ENCODE peak calls at places on chromosomes 12 and 14, in six cellular contexts. P is transverse colon, D is GM12878, B is A549, M is Peyer's patch, S is IMR-90. U is an unnamed sample. For H3K9me3, the result is how much of the 10 kb centered on the place peaks cover.

GRCh38 chr14:42023452-42023851 is 416.8 kb downstream of the LRFN5 start:
- DNase-seq in P (no peak), D (no peak), B (no peak), M (no peak), S (no peak), U (no peak)

GRCh38 chr14:58598028-58598850 is 39.5 kb upstream of the DACT1 start:
- DNase-seq in P (no peak), D (no peak), B (no peak), M (no peak), S (peak), U (no peak)

GRCh38 chr14:39452680-39453079 is 20.4 kb upstream of the FBXO33 start:
- DNase-seq in P (no peak), D (no peak), B (no peak), M (no peak), S (no peak), U (no peak)

GRCh38 chr12:31317471-31318397 is 8.2 kb downstream of the SINHCAF start:
- DNase-seq in P (no peak), D (no peak), B (no peak), M (no peak), S (no peak), U (no peak)

GRCh38 chr14:94904636-94905035 is 134.7 kb upstream of the GSC start:
- DNase-seq in P (no peak), D (no peak), B (no peak), M (no peak), S (peak), U (no peak)

GRCh38 chr12:70661762-70662161 is 24.5 kb upstream of the PTPRB start:
- DNase-seq in P (no peak), D (no peak), B (no peak), M (no peak), S (peak), U (no peak)

GRCh38 chr14:81523016-81523415 is 10.6 kb downstream of the SEL1L start:
- DNase-seq in P (no peak), D (no peak), B (no peak), M (no peak), S (no peak), U (no peak)

GRCh38 chr12:108584456-108585065 is 13.3 kb downstream of the TMEM119 start:
- DNase-seq in P (no peak), D (no peak), B (no peak), M (no peak), S (no peak), U (no peak)

GRCh38 chr14:101191086-101191881 is 287.8 kb upstream of the RTL1 start:
- DNase-seq in P (no peak), D (no peak), B (no peak), M (peak), S (no peak), U (no peak)

GRCh38 chr12:92342574-92342973 is 196.9 kb upstream of the BTG1 start:
- DNase-seq in P (no peak), D (no peak), B (no peak), M (peak), S (no peak), U (no peak)

GRCh38 chr14:94540031-94540794 is 21.0 kb upstream of the SERPINA4 start:
- DNase-seq in P (no peak), D (no peak), B (peak), M (peak), S (peak), U (no peak)

GRCh38 chr12:13049816-13050215 is 5.6 kb downstream of the FAM234B start:
- DNase-seq in P (no peak), D (no peak), B (no peak), M (no peak), S (peak), U (no peak)

GRCh38 chr14:70722418-70722817 is 80.7 kb downstream of the TTC9 start:
- DNase-seq in P (no peak), D (no peak), B (no peak), M (no peak), S (no peak), U (no peak)

GRCh38 chr12:52126050-52126604 is 46.6 kb downstream of the SMIM41 start:
- DNase-seq in P (no peak), D (no peak), B (no peak), M (no peak), S (no peak), U (no peak)

GRCh38 chr12:111121840-111122239 is 201.5 kb upstream of the MYL2 start:
- DNase-seq in P (no peak), D (no peak), B (no peak), M (no peak), S (no peak), U (no peak)

GRCh38 chr12:6277982-6278438 is 32.5 kb upstream of the PLEKHG6 start:
- DNase-seq in P (peak), D (no peak), B (peak), M (no peak), S (no peak), U (no peak)

GRCh38 chr12:72010365-72010764 is 71.7 kb downstream of the TPH2 start:
- DNase-seq in P (no peak), D (no peak), B (no peak), M (no peak), S (peak), U (no peak)

GRCh38 chr14:63046339-63047268 is 1.3 kb upstream of the KCNH5 start:
- DNase-seq in P (no peak), D (no peak), B (no peak), M (no peak), S (no peak), U (no peak)

GRCh38 chr14:31439554-31439953 is 17.8 kb downstream of the DTD2 start:
- DNase-seq in P (no peak), D (no peak), B (no peak), M (no peak), S (no peak), U (no peak)

GRCh38 chr12:78290606-78291345 is 460.1 kb downstream of the NAV3 start:
- DNase-seq in P (no peak), D (no peak), B (peak), M (no peak), S (peak), U (no peak)

GRCh38 chr12:89351489-89352241 is 636 bp downstream of the DUSP6 start:
- DNase-seq in P (peak), D (no peak), B (peak), M (peak), S (peak), U (peak)

GRCh38 chr12:19846561-19846960 is 407.3 kb downstream of the AEBP2 start:
- DNase-seq in P (no peak), D (no peak), B (peak), M (no peak), S (peak), U (no peak)

GRCh38 chr14:102530828-102531478 is 21.4 kb upstream of the ANKRD9 start:
- DNase-seq in P (no peak), D (no peak), B (no peak), M (no peak), S (no peak), U (peak)

GRCh38 chr12:124921200-124922008 is 7.0 kb upstream of the UBC start:
- DNase-seq in P (peak), D (peak), B (peak), M (no peak), S (peak), U (peak)

GRCh38 chr14:84064296-84064695 is 1465.6 kb upstream of the FLRT2 start:
- DNase-seq in P (no peak), D (no peak), B (no peak), M (no peak), S (no peak), U (no peak)

GRCh38 chr12:129903956-129904769 is at the start of gene TMEM132D:
- DNase-seq in P (no peak), D (no peak), B (no peak), M (no peak), S (no peak), U (no peak)

GRCh38 chr14:61653507-61653906 is 41.8 kb upstream of the HIF1A start:
- DNase-seq in P (no peak), D (no peak), B (peak), M (no peak), S (peak), U (peak)

GRCh38 chr12:103928736-103929050 is 1.5 kb upstream of the HSP90B1 start:
- DNase-seq in P (peak), D (peak), B (no peak), M (peak), S (no peak), U (peak)

GRCh38 chr12:48618541-48618940 is 48.7 kb upstream of the LALBA start:
- DNase-seq in P (peak), D (peak), B (peak), M (peak), S (peak), U (peak)

GRCh38 chr14:55052259-55052930 is 948 bp downstream of the MAPK1IP1L start:
- DNase-seq in P (no peak), D (no peak), B (no peak), M (no peak), S (peak), U (no peak)

GRCh38 chr12:128791395-128792322 is 32.1 kb downstream of the SLC15A4 start:
- DNase-seq in P (peak), D (no peak), B (no peak), M (no peak), S (peak), U (no peak)

GRCh38 chr12:42097971-42098370 is 46.7 kb downstream of the GXYLT1 start:
- DNase-seq in P (no peak), D (peak), B (no peak), M (no peak), S (no peak), U (no peak)

GRCh38 chr12:89225808-89226368 is 126.4 kb downstream of the DUSP6 start:
- DNase-seq in P (peak), D (no peak), B (peak), M (no peak), S (peak), U (no peak)

GRCh38 chr12:124523071-124523470 is 44.3 kb downstream of the NCOR2 start:
- DNase-seq in P (no peak), D (no peak), B (no peak), M (no peak), S (no peak), U (no peak)

GRCh38 chr12:105705765-105706164 is 375.3 kb downstream of the C12orf75 start:
- DNase-seq in P (peak), D (no peak), B (peak), M (no peak), S (peak), U (peak)

GRCh38 chr14:100989924-100990323 is 86.4 kb upstream of the RTL1 start:
- DNase-seq in P (no peak), D (no peak), B (peak), M (no peak), S (peak), U (no peak)

GRCh38 chr14:37587438-37587837 is 7.6 kb downstream of the FOXA1 start:
- DNase-seq in P (no peak), D (no peak), B (no peak), M (no peak), S (no peak), U (no peak)

GRCh38 chr12:48038085-48038484 is 33.8 kb upstream of the COL2A1 start:
- DNase-seq in P (no peak), D (no peak), B (no peak), M (no peak), S (no peak), U (no peak)

GRCh38 chr14:67837011-67837624 is 17.5 kb downstream of the RAD51B start:
- DNase-seq in P (peak), D (peak), B (peak), M (no peak), S (peak), U (peak)

GRCh38 chr14:77251870-77252269 is 19.1 kb downstream of the NGB start:
- DNase-seq in P (no peak), D (no peak), B (no peak), M (no peak), S (no peak), U (no peak)

GRCh38 chr14:77246784-77247183 is 24.2 kb downstream of the NGB start:
- DNase-seq in P (no peak), D (no peak), B (no peak), M (no peak), S (no peak), U (no peak)

GRCh38 chr14:77248666-77249065 is 22.3 kb downstream of the NGB start:
- DNase-seq in P (no peak), D (no peak), B (no peak), M (no peak), S (peak), U (no peak)

GRCh38 chr14:77250927-77251326 is 20.1 kb downstream of the NGB start:
- DNase-seq in P (no peak), D (no peak), B (no peak), M (no peak), S (no peak), U (no peak)

GRCh38 chr14:77249286-77249685 is 21.7 kb downstream of the NGB start:
- DNase-seq in P (no peak), D (no peak), B (no peak), M (no peak), S (no peak), U (no peak)
- H3K9me3 ChIP-seq in P (under half), D (under half), B (under half), M (under half), S (under half), U (under half)

GRCh38 chr14:24443053-24443683 is 592 bp upstream of the SDR39U1 start:
- DNase-seq in P (no peak), D (no peak), B (no peak), M (no peak), S (no peak), U (no peak)

GRCh38 chr14:24441485-24441884 is 1.1 kb downstream of the SDR39U1 start:
- DNase-seq in P (no peak), D (no peak), B (no peak), M (no peak), S (no peak), U (no peak)

GRCh38 chr14:24441904-24442239 is 704 bp downstream of the SDR39U1 start:
- DNase-seq in P (peak), D (no peak), B (no peak), M (no peak), S (peak), U (no peak)

GRCh38 chr14:24440606-24441399 is 1.8 kb downstream of the SDR39U1 start:
- DNase-seq in P (no peak), D (no peak), B (no peak), M (no peak), S (no peak), U (no peak)

GRCh38 chr14:24442240-24443052 is at the start of gene SDR39U1:
- DNase-seq in P (peak), D (peak), B (peak), M (peak), S (peak), U (peak)
- TF ChIP-seq POLR2A in P (peak), D (peak), B (peak), M (peak), S (peak), U (peak)

GRCh38 chr12:117060927-117061300 is 38.3 kb downstream of the TESC start:
- DNase-seq in P (no peak), D (no peak), B (no peak), M (no peak), S (no peak), U (no peak)
- H3K4me3 ChIP-seq in P (no peak), D (no peak), B (no peak), M (no peak), S (no peak), U (no peak)

DNA sequence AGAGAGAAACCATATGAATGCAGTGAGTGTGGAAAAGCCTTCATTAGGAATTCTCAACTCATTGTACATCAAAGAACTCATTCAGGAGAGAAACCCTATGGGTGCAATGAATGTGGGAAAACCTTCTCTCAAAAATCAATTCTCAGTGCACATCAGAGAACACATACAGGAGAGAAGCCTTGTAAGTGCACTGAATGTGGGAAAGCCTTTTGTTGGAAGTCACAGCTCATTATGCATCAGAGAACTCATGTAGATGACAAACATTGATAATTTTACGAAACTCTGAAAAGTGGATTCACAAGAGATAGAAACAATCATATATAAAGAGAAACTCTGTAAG is 22.9 kb downstream of the ZNF268 start:
- DNase-seq in P (no peak), D (no peak), B (no peak), M (no peak), S (no peak), U (no peak)
- H3K9me3 ChIP-seq in P (half or more), D (half or more), B (half or more), M (under half), S (half or more), U (under half)

GRCh38 chr14:73491256-73491976 is 683 bp downstream of the RIOX1 start:
- DNase-seq in P (peak), D (no peak), B (peak), M (peak), S (peak), U (peak)
- TF ChIP-seq POLR2A in P (peak), D (no peak), B (peak), M (no peak), S (peak), U (no peak)

GRCh38 chr12:132174015-132174660 is 29.9 kb downstream of the NOC4L start:
- DNase-seq in P (no peak), D (no peak), B (no peak), M (no peak), S (no peak), U (peak)
- H3K4me3 ChIP-seq in P (no peak), D (no peak), B (no peak), M (no peak), S (no peak), U (no peak)

DNA sequence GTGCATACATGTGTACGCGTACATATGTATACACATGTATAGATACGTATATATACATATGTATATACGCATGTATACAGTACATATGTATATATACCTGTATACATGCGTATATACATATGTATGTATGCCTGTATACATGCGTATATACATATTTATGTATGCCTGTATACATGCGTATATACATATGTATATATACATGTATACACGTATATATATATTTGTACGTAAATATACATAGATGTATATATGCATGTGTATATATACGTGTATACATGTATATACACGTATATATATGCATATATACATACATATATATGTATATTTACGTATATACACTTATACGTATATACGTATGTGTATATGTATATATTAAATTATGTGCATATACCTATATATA is 93.9 kb upstream of the ABCD2 start:
- DNase-seq in P (no peak), D (no peak), B (no peak), M (no peak), S (no peak), U (no peak)
- H3K9me3 ChIP-seq in P (under half), D (under half), B (under half), M (under half), S (under half), U (under half)

GRCh38 chr14:99684356-99684952 is 356 bp downstream of the CYP46A1 start:
- DNase-seq in P (no peak), D (no peak), B (no peak), M (no peak), S (peak), U (no peak)

GRCh38 chr14:99682809-99683618 is 1.1 kb upstream of the CYP46A1 start:
- DNase-seq in P (peak), D (no peak), B (peak), M (peak), S (peak), U (peak)

GRCh38 chr14:99685061-99685995 is 1.2 kb downstream of the CYP46A1 start:
- DNase-seq in P (no peak), D (no peak), B (no peak), M (peak), S (no peak), U (no peak)

GRCh38 chr14:99681832-99682148 is 2.3 kb upstream of the CYP46A1 start:
- DNase-seq in P (no peak), D (no peak), B (no peak), M (no peak), S (no peak), U (peak)

GRCh38 chr14:99683619-99684355 is at the start of gene CYP46A1:
- DNase-seq in P (peak), D (peak), B (peak), M (peak), S (peak), U (peak)
- TF ChIP-seq POLR2A in P (no peak), D (peak), B (peak), M (no peak), S (no peak), U (no peak)

U was measured in heart left ventricle.